ENCODE peak calls at places on chromosomes 7 and 10, in nine cellular contexts. I is MM.1S; P is kidney epithelial cell; N is RPMI7951; E is mucosa of descending colon; V is stomach; T is cardiac fibroblast; R is stimulated activated CD4-positive, alpha-beta T cell treated with anti-CD3 and anti-CD28 coated beads, TNF-alpha, amount 100 ng/mL, for 48 hours; K is NCI-H1105 treated with DMSO at 0.1 percent for 48 hours. Z is an unnamed sample.

GRCh38 chr7:28558236-28558635 is 145.9 kb downstream of the CREB5 start:
- DNase-seq in P (no peak), V (no peak), E (no peak), T (no peak), R (no peak), N (no peak), I (no peak), K (no peak), Z (no peak)

GRCh38 chr10:3678629-3679227 is 106.3 kb downstream of the KLF6 start:
- DNase-seq in E (no peak), I (no peak), V (no peak), T (no peak), P (no peak), N (no peak), R (no peak), K (no peak), Z (no peak)

GRCh38 chr7:29871787-29872398 is 65.6 kb downstream of the WIPF3 start:
- DNase-seq in K (no peak), V (no peak), P (no peak), T (peak), N (peak), R (no peak), E (no peak), I (no peak), Z (no peak)

GRCh38 chr7:51251292-51251691 is 65.3 kb downstream of the COBL start:
- DNase-seq in K (no peak), P (no peak), V (no peak), E (no peak), N (no peak), T (no peak), R (no peak), I (no peak), Z (no peak)

GRCh38 chr10:79381804-79382221 is 34.5 kb downstream of the PPIF start:
- DNase-seq in R (no peak), T (peak), N (peak), E (peak), P (peak), K (no peak), V (peak), I (no peak), Z (no peak)

GRCh38 chr7:112442210-112442609 is 8.1 kb upstream of the IFRD1 start:
- DNase-seq in K (no peak), E (no peak), P (no peak), V (no peak), I (no peak), N (no peak), R (no peak), T (no peak), Z (no peak)

GRCh38 chr7:12016439-12016838 is 184.4 kb upstream of the THSD7A start:
- DNase-seq in T (no peak), P (no peak), I (no peak), E (no peak), K (no peak), R (no peak), V (no peak), N (no peak), Z (no peak)

GRCh38 chr7:137091396-137091795 is 222.9 kb downstream of the CHRM2 start:
- DNase-seq in T (peak), P (no peak), E (no peak), V (no peak), K (no peak), I (no peak), N (peak), R (no peak), Z (no peak)

GRCh38 chr10:99983280-99983988 is 26.3 kb downstream of the DNMBP start:
- DNase-seq in P (no peak), I (no peak), V (no peak), R (no peak), E (no peak), K (no peak), T (peak), N (no peak), Z (no peak)

GRCh38 chr7:82740246-82740848 is 296.8 kb upstream of the CACNA2D1 start:
- DNase-seq in E (no peak), K (peak), T (peak), I (peak), R (no peak), V (peak), P (no peak), N (peak), Z (no peak)

GRCh38 chr10:178208-178607 is 43.0 kb downstream of the ZMYND11 start:
- DNase-seq in E (no peak), I (peak), P (peak), V (no peak), K (peak), N (peak), R (no peak), T (peak), Z (peak)

GRCh38 chr7:115851291-115851690 is 179.3 kb downstream of the TFEC start:
- DNase-seq in P (peak), K (peak), T (peak), V (no peak), R (no peak), E (no peak), I (peak), N (peak), Z (no peak)